ENCODE peak calls at places on chromosomes 7 and 10, in seven cellular contexts. One of them, this sample, is unnamed.

GRCh38 chr7:142298009-142298408 is 40.2 kb upstream of the PRSS58 start:
- DNase-seq in CD8-positive, alpha-beta T cell: no peak
- DNase-seq in breast epithelium: no peak
- DNase-seq in CD4-positive, alpha-beta T cell: no peak
- DNase-seq in AG04450: no peak
- DNase-seq in AG09309: no peak
- DNase-seq in H9: peak
- DNase-seq in this sample: no peak

GRCh38 chr10:4351723-4352565 is 474.1 kb upstream of the AKR1E2 start:
- DNase-seq in AG09309: no peak
- DNase-seq in H9: no peak
- DNase-seq in CD8-positive, alpha-beta T cell: no peak
- DNase-seq in AG04450: no peak
- DNase-seq in breast epithelium: no peak
- DNase-seq in CD4-positive, alpha-beta T cell: no peak
- DNase-seq in this sample: no peak

GRCh38 chr10:102555781-102556328 is 52.1 kb downstream of the SUFU start:
- DNase-seq in AG09309: no peak
- DNase-seq in CD4-positive, alpha-beta T cell: no peak
- DNase-seq in breast epithelium: no peak
- DNase-seq in AG04450: peak
- DNase-seq in CD8-positive, alpha-beta T cell: no peak
- DNase-seq in H9: no peak
- DNase-seq in this sample: no peak

GRCh38 chr10:28754930-28755718 is 77.8 kb downstream of the BAMBI start:
- DNase-seq in breast epithelium: no peak
- DNase-seq in CD8-positive, alpha-beta T cell: no peak
- DNase-seq in AG04450: peak
- DNase-seq in H9: no peak
- DNase-seq in AG09309: no peak
- DNase-seq in CD4-positive, alpha-beta T cell: no peak
- DNase-seq in this sample: no peak

GRCh38 chr10:119665901-119666708 is 14.9 kb downstream of the BAG3 start:
- DNase-seq in AG09309: no peak
- DNase-seq in breast epithelium: no peak
- DNase-seq in AG04450: no peak
- DNase-seq in H9: no peak
- DNase-seq in CD4-positive, alpha-beta T cell: no peak
- DNase-seq in CD8-positive, alpha-beta T cell: no peak
- DNase-seq in this sample: no peak

GRCh38 chr7:1175967-1176851 is 16.2 kb upstream of the ZFAND2A start:
- DNase-seq in CD8-positive, alpha-beta T cell: peak
- DNase-seq in CD4-positive, alpha-beta T cell: peak
- DNase-seq in AG04450: no peak
- DNase-seq in H9: peak
- DNase-seq in breast epithelium: peak
- DNase-seq in AG09309: no peak
- DNase-seq in this sample: peak

GRCh38 chr10:118340486-118340885 is 1.6 kb downstream of the FAM204A start:
- DNase-seq in breast epithelium: no peak
- DNase-seq in AG09309: no peak
- DNase-seq in CD4-positive, alpha-beta T cell: no peak
- DNase-seq in AG04450: no peak
- DNase-seq in CD8-positive, alpha-beta T cell: no peak
- DNase-seq in H9: no peak
- DNase-seq in this sample: no peak

GRCh38 chr7:90552521-90552920 is 43.6 kb upstream of the CDK14 start:
- DNase-seq in H9: no peak
- DNase-seq in CD4-positive, alpha-beta T cell: no peak
- DNase-seq in AG09309: no peak
- DNase-seq in AG04450: no peak
- DNase-seq in breast epithelium: no peak
- DNase-seq in CD8-positive, alpha-beta T cell: no peak
- DNase-seq in this sample: no peak

GRCh38 chr7:127438836-127439235 is 46.3 kb upstream of the ZNF800 start:
- DNase-seq in CD4-positive, alpha-beta T cell: no peak
- DNase-seq in CD8-positive, alpha-beta T cell: no peak
- DNase-seq in breast epithelium: no peak
- DNase-seq in AG09309: no peak
- DNase-seq in H9: no peak
- DNase-seq in AG04450: no peak
- DNase-seq in this sample: no peak

GRCh38 chr7:159012353-159013069 is 132.2 kb downstream of the VIPR2 start:
- DNase-seq in AG09309: no peak
- DNase-seq in H9: no peak
- DNase-seq in AG04450: no peak
- DNase-seq in CD8-positive, alpha-beta T cell: no peak
- DNase-seq in CD4-positive, alpha-beta T cell: no peak
- DNase-seq in breast epithelium: peak
- DNase-seq in this sample: no peak

GRCh38 chr7:116776610-116777289 is 85.6 kb upstream of the CAPZA2 start:
- DNase-seq in breast epithelium: peak
- DNase-seq in H9: no peak
- DNase-seq in AG09309: peak
- DNase-seq in CD4-positive, alpha-beta T cell: no peak
- DNase-seq in AG04450: no peak
- DNase-seq in CD8-positive, alpha-beta T cell: no peak
- DNase-seq in this sample: no peak

GRCh38 chr10:61752111-61753011 is 89.6 kb downstream of the CABCOCO1 start:
- DNase-seq in CD8-positive, alpha-beta T cell: no peak
- DNase-seq in AG09309: no peak
- DNase-seq in H9: no peak
- DNase-seq in breast epithelium: no peak
- DNase-seq in AG04450: no peak
- DNase-seq in CD4-positive, alpha-beta T cell: no peak
- DNase-seq in this sample: no peak

DNA sequence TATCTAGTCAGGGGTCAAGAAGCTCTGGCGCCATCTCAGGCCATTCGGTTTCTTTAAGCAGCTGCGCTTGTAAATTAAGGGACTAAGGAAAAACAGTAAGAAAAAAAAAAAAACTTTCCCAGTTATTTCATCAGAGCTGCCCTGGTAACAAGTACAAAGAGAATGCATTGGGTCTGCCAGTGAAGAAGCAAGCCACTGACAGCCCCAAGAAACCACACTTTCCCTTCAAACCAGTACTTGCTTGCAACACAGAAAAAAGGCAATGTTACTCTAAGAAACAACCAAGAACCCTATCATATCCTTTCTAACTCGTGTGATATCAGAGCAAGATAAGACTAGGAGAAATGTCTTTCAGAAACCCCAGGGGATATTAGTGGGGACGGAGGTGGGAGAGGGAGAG is 40.6 kb upstream of the AOAH start:
- DNase-seq in AG04450: no peak
- DNase-seq in H9: no peak
- DNase-seq in CD8-positive, alpha-beta T cell: no peak
- DNase-seq in AG09309: no peak
- DNase-seq in breast epithelium: no peak
- DNase-seq in CD4-positive, alpha-beta T cell: no peak
- DNase-seq in this sample: no peak
- TF ChIP-seq CTCF in AG04450: no peak
- TF ChIP-seq CTCF in H9: no peak
- TF ChIP-seq CTCF in CD8-positive, alpha-beta T cell: no peak
- TF ChIP-seq CTCF in AG09309: no peak
- TF ChIP-seq CTCF in breast epithelium: no peak
- TF ChIP-seq CTCF in CD4-positive, alpha-beta T cell: no peak
- TF ChIP-seq CTCF in this sample: no peak

GRCh38 chr10:71970869-71971268 is 6.7 kb downstream of the CHST3 start:
- DNase-seq in breast epithelium: no peak
- DNase-seq in CD8-positive, alpha-beta T cell: no peak
- DNase-seq in AG09309: no peak
- DNase-seq in H9: no peak
- DNase-seq in CD4-positive, alpha-beta T cell: no peak
- DNase-seq in AG04450: no peak
- DNase-seq in this sample: no peak

GRCh38 chr10:71971311-71971731 is 7.1 kb downstream of the CHST3 start:
- DNase-seq in CD4-positive, alpha-beta T cell: no peak
- DNase-seq in AG09309: no peak
- DNase-seq in H9: no peak
- DNase-seq in breast epithelium: no peak
- DNase-seq in CD8-positive, alpha-beta T cell: no peak
- DNase-seq in AG04450: no peak
- DNase-seq in this sample: no peak

GRCh38 chr10:71968553-71969474 is 4.6 kb downstream of the CHST3 start:
- DNase-seq in AG09309: no peak
- DNase-seq in H9: no peak
- DNase-seq in breast epithelium: no peak
- DNase-seq in CD4-positive, alpha-beta T cell: no peak
- DNase-seq in CD8-positive, alpha-beta T cell: no peak
- DNase-seq in AG04450: no peak
- DNase-seq in this sample: no peak

GRCh38 chr10:71969929-71970328 is 5.7 kb downstream of the CHST3 start:
- DNase-seq in H9: no peak
- DNase-seq in AG04450: no peak
- DNase-seq in AG09309: no peak
- DNase-seq in CD4-positive, alpha-beta T cell: no peak
- DNase-seq in CD8-positive, alpha-beta T cell: no peak
- DNase-seq in breast epithelium: no peak
- DNase-seq in this sample: no peak

GRCh38 chr10:71970331-71970730 is 6.1 kb downstream of the CHST3 start:
- DNase-seq in breast epithelium: peak
- DNase-seq in AG09309: no peak
- DNase-seq in CD4-positive, alpha-beta T cell: no peak
- DNase-seq in CD8-positive, alpha-beta T cell: no peak
- DNase-seq in H9: peak
- DNase-seq in AG04450: no peak
- DNase-seq in this sample: no peak
- TF ChIP-seq CTCF in breast epithelium: no peak
- TF ChIP-seq CTCF in AG09309: peak
- TF ChIP-seq CTCF in CD4-positive, alpha-beta T cell: no peak
- TF ChIP-seq CTCF in CD8-positive, alpha-beta T cell: no peak
- TF ChIP-seq CTCF in H9: peak
- TF ChIP-seq CTCF in AG04450: peak
- TF ChIP-seq CTCF in this sample: no peak

GRCh38 chr10:78033623-78034470 is at the start of gene RPS24:
- DNase-seq in AG09309: peak
- DNase-seq in H9: peak
- DNase-seq in CD4-positive, alpha-beta T cell: peak
- DNase-seq in breast epithelium: peak
- DNase-seq in AG04450: peak
- DNase-seq in CD8-positive, alpha-beta T cell: peak
- DNase-seq in this sample: peak
- TF ChIP-seq CTCF in AG09309: no peak
- TF ChIP-seq CTCF in H9: no peak
- TF ChIP-seq CTCF in CD4-positive, alpha-beta T cell: no peak
- TF ChIP-seq CTCF in breast epithelium: peak
- TF ChIP-seq CTCF in AG04450: no peak
- TF ChIP-seq CTCF in CD8-positive, alpha-beta T cell: no peak
- TF ChIP-seq CTCF in this sample: no peak

GRCh38 chr7:43116451-43116850 is 4.0 kb downstream of the HECW1 start:
- DNase-seq in AG09309: no peak
- DNase-seq in CD8-positive, alpha-beta T cell: no peak
- DNase-seq in CD4-positive, alpha-beta T cell: no peak
- DNase-seq in breast epithelium: no peak
- DNase-seq in H9: no peak
- DNase-seq in AG04450: no peak
- DNase-seq in this sample: no peak
- TF ChIP-seq CTCF in AG09309: no peak
- TF ChIP-seq CTCF in CD8-positive, alpha-beta T cell: no peak
- TF ChIP-seq CTCF in CD4-positive, alpha-beta T cell: no peak
- TF ChIP-seq CTCF in breast epithelium: no peak
- TF ChIP-seq CTCF in H9: no peak
- TF ChIP-seq CTCF in AG04450: no peak
- TF ChIP-seq CTCF in this sample: no peak